ENCODE peak calls at places on chromosomes 5 and 9, in seven cellular contexts. One of them, this sample, is unnamed.

GRCh38 chr5:73067213-73067612 is 53.2 kb upstream of the TMEM171 start:
- DNase-seq in OCI-LY7: no peak
- DNase-seq in HCT116: no peak
- DNase-seq in hepatocyte: no peak
- DNase-seq in GM23338: no peak
- DNase-seq in PC-3: no peak
- DNase-seq in SK-N-SH: no peak
- DNase-seq in this sample: no peak

GRCh38 chr9:6715755-6716643 is 41.8 kb upstream of the KDM4C start:
- DNase-seq in OCI-LY7: no peak
- DNase-seq in HCT116: peak
- DNase-seq in hepatocyte: peak
- DNase-seq in GM23338: peak
- DNase-seq in PC-3: peak
- DNase-seq in SK-N-SH: peak
- DNase-seq in this sample: peak

GRCh38 chr9:16361118-16361517 is 509.4 kb downstream of the BNC2 start:
- DNase-seq in OCI-LY7: no peak
- DNase-seq in HCT116: no peak
- DNase-seq in hepatocyte: no peak
- DNase-seq in GM23338: no peak
- DNase-seq in PC-3: peak
- DNase-seq in SK-N-SH: no peak
- DNase-seq in this sample: peak

GRCh38 chr9:1253098-1253979 is 203.2 kb downstream of the DMRT2 start:
- DNase-seq in OCI-LY7: no peak
- DNase-seq in HCT116: no peak
- DNase-seq in hepatocyte: no peak
- DNase-seq in GM23338: no peak
- DNase-seq in PC-3: no peak
- DNase-seq in SK-N-SH: no peak
- DNase-seq in this sample: no peak

GRCh38 chr9:105647595-105648349 is 14.5 kb upstream of the TAL2 start:
- DNase-seq in OCI-LY7: no peak
- DNase-seq in HCT116: no peak
- DNase-seq in hepatocyte: peak
- DNase-seq in GM23338: peak
- DNase-seq in PC-3: no peak
- DNase-seq in SK-N-SH: no peak
- DNase-seq in this sample: no peak

GRCh38 chr9:115202960-115203751 is 85.2 kb upstream of the TNC start:
- DNase-seq in OCI-LY7: no peak
- DNase-seq in HCT116: no peak
- DNase-seq in hepatocyte: peak
- DNase-seq in GM23338: no peak
- DNase-seq in PC-3: no peak
- DNase-seq in SK-N-SH: peak
- DNase-seq in this sample: peak

GRCh38 chr5:140565024-140565779 is 574 bp downstream of the SLC35A4 start:
- DNase-seq in OCI-LY7: peak
- DNase-seq in HCT116: no peak
- DNase-seq in hepatocyte: no peak
- DNase-seq in GM23338: no peak
- DNase-seq in PC-3: peak
- DNase-seq in SK-N-SH: no peak
- DNase-seq in this sample: peak

GRCh38 chr5:136066705-136067271 is 38.0 kb downstream of the TGFBI start:
- DNase-seq in OCI-LY7: peak
- DNase-seq in HCT116: no peak
- DNase-seq in hepatocyte: no peak
- DNase-seq in GM23338: peak
- DNase-seq in PC-3: no peak
- DNase-seq in SK-N-SH: no peak
- DNase-seq in this sample: peak

GRCh38 chr9:5389109-5389732 is 48.5 kb downstream of the PLGRKT start:
- DNase-seq in OCI-LY7: no peak
- DNase-seq in HCT116: no peak
- DNase-seq in hepatocyte: no peak
- DNase-seq in GM23338: no peak
- DNase-seq in PC-3: peak
- DNase-seq in SK-N-SH: no peak
- DNase-seq in this sample: peak

GRCh38 chr9:124221685-124222084 is 36.1 kb upstream of the NEK6 start:
- DNase-seq in OCI-LY7: no peak
- DNase-seq in HCT116: no peak
- DNase-seq in hepatocyte: no peak
- DNase-seq in GM23338: no peak
- DNase-seq in PC-3: no peak
- DNase-seq in SK-N-SH: no peak
- DNase-seq in this sample: no peak

GRCh38 chr9:20980713-20981481 is 50.5 kb downstream of the HACD4 start:
- DNase-seq in OCI-LY7: peak
- DNase-seq in HCT116: no peak
- DNase-seq in hepatocyte: no peak
- DNase-seq in GM23338: no peak
- DNase-seq in PC-3: peak
- DNase-seq in SK-N-SH: no peak
- DNase-seq in this sample: peak

GRCh38 chr5:36876965-36877666 is 547 bp downstream of the NIPBL start:
- DNase-seq in OCI-LY7: peak
- DNase-seq in HCT116: peak
- DNase-seq in hepatocyte: peak
- DNase-seq in GM23338: peak
- DNase-seq in PC-3: peak
- DNase-seq in SK-N-SH: peak
- DNase-seq in this sample: peak

GRCh38 chr9:69204869-69205268 is 30.8 kb downstream of the TJP2 start:
- DNase-seq in OCI-LY7: no peak
- DNase-seq in HCT116: no peak
- DNase-seq in hepatocyte: no peak
- DNase-seq in GM23338: peak
- DNase-seq in PC-3: peak
- DNase-seq in SK-N-SH: no peak
- DNase-seq in this sample: peak

GRCh38 chr9:93532121-93532520 is 44.3 kb upstream of the PHF2 start:
- DNase-seq in OCI-LY7: no peak
- DNase-seq in HCT116: no peak
- DNase-seq in hepatocyte: no peak
- DNase-seq in GM23338: no peak
- DNase-seq in PC-3: no peak
- DNase-seq in SK-N-SH: no peak
- DNase-seq in this sample: no peak

GRCh38 chr5:153960269-153961215 is 78.2 kb downstream of the FAM114A2 start:
- DNase-seq in OCI-LY7: no peak
- DNase-seq in HCT116: no peak
- DNase-seq in hepatocyte: no peak
- DNase-seq in GM23338: peak
- DNase-seq in PC-3: no peak
- DNase-seq in SK-N-SH: no peak
- DNase-seq in this sample: peak

GRCh38 chr5:3350781-3351180 is 244.9 kb upstream of the IRX1 start:
- DNase-seq in OCI-LY7: no peak
- DNase-seq in HCT116: no peak
- DNase-seq in hepatocyte: no peak
- DNase-seq in GM23338: no peak
- DNase-seq in PC-3: no peak
- DNase-seq in SK-N-SH: no peak
- DNase-seq in this sample: no peak

GRCh38 chr5:14781106-14781505 is 90.5 kb downstream of the ANKH start:
- DNase-seq in OCI-LY7: no peak
- DNase-seq in HCT116: no peak
- DNase-seq in hepatocyte: no peak
- DNase-seq in GM23338: no peak
- DNase-seq in PC-3: no peak
- DNase-seq in SK-N-SH: no peak
- DNase-seq in this sample: peak
- H3K27ac ChIP-seq in OCI-LY7: no peak
- H3K27ac ChIP-seq in HCT116: no peak
- H3K27ac ChIP-seq in hepatocyte: no peak
- H3K27ac ChIP-seq in GM23338: no peak
- H3K27ac ChIP-seq in PC-3: no peak
- H3K27ac ChIP-seq in SK-N-SH: no peak
- H3K27ac ChIP-seq in this sample: no peak

GRCh38 chr5:142059304-142059940 is 46.6 kb upstream of the GNPDA1 start:
- DNase-seq in OCI-LY7: no peak
- DNase-seq in HCT116: peak
- DNase-seq in hepatocyte: no peak
- DNase-seq in GM23338: peak
- DNase-seq in PC-3: peak
- DNase-seq in SK-N-SH: no peak
- DNase-seq in this sample: peak

GRCh38 chr5:142065273-142065672 is 43.3 kb upstream of the NDFIP1 start:
- DNase-seq in OCI-LY7: no peak
- DNase-seq in HCT116: no peak
- DNase-seq in hepatocyte: peak
- DNase-seq in GM23338: peak
- DNase-seq in PC-3: no peak
- DNase-seq in SK-N-SH: peak
- DNase-seq in this sample: peak

GRCh38 chr5:142063376-142063775 is 45.2 kb upstream of the NDFIP1 start:
- DNase-seq in OCI-LY7: no peak
- DNase-seq in HCT116: no peak
- DNase-seq in hepatocyte: no peak
- DNase-seq in GM23338: no peak
- DNase-seq in PC-3: no peak
- DNase-seq in SK-N-SH: no peak
- DNase-seq in this sample: no peak

GRCh38 chr5:142063878-142064331 is 44.7 kb upstream of the NDFIP1 start:
- DNase-seq in OCI-LY7: no peak
- DNase-seq in HCT116: no peak
- DNase-seq in hepatocyte: peak
- DNase-seq in GM23338: peak
- DNase-seq in PC-3: no peak
- DNase-seq in SK-N-SH: peak
- DNase-seq in this sample: peak
- TF ChIP-seq EZH2phosphoT487 in OCI-LY7: no peak
- TF ChIP-seq EZH2phosphoT487 in HCT116: no peak
- TF ChIP-seq EZH2phosphoT487 in hepatocyte: no peak
- TF ChIP-seq EZH2phosphoT487 in GM23338: no peak
- TF ChIP-seq EZH2phosphoT487 in PC-3: no peak
- TF ChIP-seq EZH2phosphoT487 in SK-N-SH: no peak
- TF ChIP-seq EZH2phosphoT487 in this sample: no peak

GRCh38 chr5:172455087-172455381 is 709 bp upstream of the SH3PXD2B start:
- DNase-seq in OCI-LY7: no peak
- DNase-seq in HCT116: no peak
- DNase-seq in hepatocyte: no peak
- DNase-seq in GM23338: peak
- DNase-seq in PC-3: no peak
- DNase-seq in SK-N-SH: no peak
- DNase-seq in this sample: no peak
- H3K27ac ChIP-seq in OCI-LY7: no peak
- H3K27ac ChIP-seq in HCT116: peak
- H3K27ac ChIP-seq in hepatocyte: peak
- H3K27ac ChIP-seq in GM23338: no peak
- H3K27ac ChIP-seq in PC-3: no peak
- H3K27ac ChIP-seq in SK-N-SH: peak
- H3K27ac ChIP-seq in this sample: peak

GRCh38 chr5:145946112-145946861 is 9.9 kb downstream of the SH3RF2 start:
- DNase-seq in OCI-LY7: no peak
- DNase-seq in HCT116: peak
- DNase-seq in hepatocyte: peak
- DNase-seq in GM23338: no peak
- DNase-seq in PC-3: peak
- DNase-seq in SK-N-SH: peak
- DNase-seq in this sample: peak

GRCh38 chr5:145943674-145944121 is 7.3 kb downstream of the SH3RF2 start:
- DNase-seq in OCI-LY7: no peak
- DNase-seq in HCT116: peak
- DNase-seq in hepatocyte: peak
- DNase-seq in GM23338: no peak
- DNase-seq in PC-3: peak
- DNase-seq in SK-N-SH: no peak
- DNase-seq in this sample: peak

GRCh38 chr5:145944328-145944727 is 8.0 kb downstream of the SH3RF2 start:
- DNase-seq in OCI-LY7: no peak
- DNase-seq in HCT116: no peak
- DNase-seq in hepatocyte: peak
- DNase-seq in GM23338: no peak
- DNase-seq in PC-3: no peak
- DNase-seq in SK-N-SH: no peak
- DNase-seq in this sample: no peak

GRCh38 chr5:145947581-145947980 is 11.2 kb downstream of the SH3RF2 start:
- DNase-seq in OCI-LY7: no peak
- DNase-seq in HCT116: no peak
- DNase-seq in hepatocyte: no peak
- DNase-seq in GM23338: no peak
- DNase-seq in PC-3: no peak
- DNase-seq in SK-N-SH: no peak
- DNase-seq in this sample: no peak

DNA sequence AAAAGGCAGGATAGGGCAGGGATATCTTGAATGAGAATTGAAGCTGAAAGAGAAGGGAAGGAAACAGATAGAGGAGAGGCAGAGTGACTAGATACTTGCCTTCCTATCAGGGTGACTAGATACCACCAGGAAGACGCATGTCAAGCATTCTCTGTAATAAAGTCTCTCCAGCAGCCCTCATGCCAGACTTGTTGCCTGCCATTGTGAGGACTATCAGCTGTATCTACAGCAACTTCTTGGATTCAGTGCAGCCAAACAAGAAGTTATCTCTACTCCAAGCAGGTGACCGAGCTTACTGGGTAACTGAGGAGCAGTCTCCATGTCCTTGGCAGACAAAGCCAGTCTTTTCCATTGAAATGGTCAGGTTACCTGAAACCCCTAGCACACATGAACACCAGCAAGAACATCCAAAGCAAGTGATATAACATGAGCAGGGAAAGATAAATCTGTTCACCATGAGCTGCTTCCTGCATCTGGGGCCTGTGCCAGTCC is 9.3 kb downstream of the SH3RF2 start:
- DNase-seq in OCI-LY7: no peak
- DNase-seq in HCT116: no peak
- DNase-seq in hepatocyte: no peak
- DNase-seq in GM23338: no peak
- DNase-seq in PC-3: no peak
- DNase-seq in SK-N-SH: no peak
- DNase-seq in this sample: no peak
- TF ChIP-seq EZH2phosphoT487 in OCI-LY7: no peak
- TF ChIP-seq EZH2phosphoT487 in HCT116: no peak
- TF ChIP-seq EZH2phosphoT487 in hepatocyte: no peak
- TF ChIP-seq EZH2phosphoT487 in GM23338: no peak
- TF ChIP-seq EZH2phosphoT487 in PC-3: no peak
- TF ChIP-seq EZH2phosphoT487 in SK-N-SH: no peak
- TF ChIP-seq EZH2phosphoT487 in this sample: no peak

GRCh38 chr5:77892061-77893010 is 116.2 kb upstream of the TBCA start:
- DNase-seq in OCI-LY7: no peak
- DNase-seq in HCT116: no peak
- DNase-seq in hepatocyte: no peak
- DNase-seq in GM23338: no peak
- DNase-seq in PC-3: no peak
- DNase-seq in SK-N-SH: no peak
- DNase-seq in this sample: no peak
- H3K27ac ChIP-seq in OCI-LY7: no peak
- H3K27ac ChIP-seq in HCT116: no peak
- H3K27ac ChIP-seq in hepatocyte: no peak
- H3K27ac ChIP-seq in GM23338: no peak
- H3K27ac ChIP-seq in PC-3: peak
- H3K27ac ChIP-seq in SK-N-SH: no peak
- H3K27ac ChIP-seq in this sample: peak